ENCODE peak calls at places on chromosome 5, in five cellular contexts. Z is HepG2, U is HCT116, X is K562, G is H1. I is an unnamed sample.

GRCh38 chr5:122183098-122183794 is 53.9 kb downstream of the ZNF474 start:
- DNase-seq in Z (no peak), U (no peak), X (no peak), G (no peak), I (no peak)

GRCh38 chr5:94618029-94618492 is 343 bp downstream of the KIAA0825 start:
- DNase-seq in Z (peak; percentile 35), U (peak; percentile 36), X (peak; percentile 58), G (no peak), I (no peak)

GRCh38 chr5:147407094-147407681 is 102.7 kb downstream of the DPYSL3 start:
- DNase-seq in Z (no peak), U (no peak), X (no peak), G (no peak), I (no peak)

GRCh38 chr5:33146916-33147315 is 293.8 kb upstream of the TARS1 start:
- DNase-seq in Z (no peak), U (no peak), X (no peak), G (no peak), I (no peak)

GRCh38 chr5:33852837-33853236 is 39.0 kb downstream of the ADAMTS12 start:
- DNase-seq in Z (no peak), U (no peak), X (no peak), G (no peak), I (no peak)

GRCh38 chr5:58754250-58754649 is 171.4 kb downstream of the RAB3C start:
- DNase-seq in Z (no peak), U (no peak), X (no peak), G (no peak), I (no peak)

GRCh38 chr5:31225118-31225517 is 31.6 kb downstream of the CDH6 start:
- DNase-seq in Z (no peak), U (no peak), X (no peak), G (no peak), I (no peak)

GRCh38 chr5:1547655-1548054 is 23.9 kb upstream of the LPCAT1 start:
- DNase-seq in Z (no peak), U (no peak), X (no peak), G (no peak), I (no peak)

GRCh38 chr5:177595026-177595585 is 3.1 kb downstream of the TMED9 start:
- DNase-seq in Z (no peak), U (no peak), X (no peak), G (no peak), I (no peak)

GRCh38 chr5:71828641-71829040 is 109.6 kb downstream of the CARTPT start:
- DNase-seq in Z (no peak), U (no peak), X (no peak), G (no peak), I (no peak)
- TF ChIP-seq SRF in Z (no peak), U (no peak), X (no peak), G (no peak), I (no peak)

GRCh38 chr5:176364765-176365662 is at the start of gene ARL10:
- DNase-seq in Z (no peak), U (no peak), X (no peak), G (peak; percentile 72), I (no peak)
- TF ChIP-seq SRF in Z (no peak), U (no peak), X (no peak), G (no peak), I (no peak)

DNA sequence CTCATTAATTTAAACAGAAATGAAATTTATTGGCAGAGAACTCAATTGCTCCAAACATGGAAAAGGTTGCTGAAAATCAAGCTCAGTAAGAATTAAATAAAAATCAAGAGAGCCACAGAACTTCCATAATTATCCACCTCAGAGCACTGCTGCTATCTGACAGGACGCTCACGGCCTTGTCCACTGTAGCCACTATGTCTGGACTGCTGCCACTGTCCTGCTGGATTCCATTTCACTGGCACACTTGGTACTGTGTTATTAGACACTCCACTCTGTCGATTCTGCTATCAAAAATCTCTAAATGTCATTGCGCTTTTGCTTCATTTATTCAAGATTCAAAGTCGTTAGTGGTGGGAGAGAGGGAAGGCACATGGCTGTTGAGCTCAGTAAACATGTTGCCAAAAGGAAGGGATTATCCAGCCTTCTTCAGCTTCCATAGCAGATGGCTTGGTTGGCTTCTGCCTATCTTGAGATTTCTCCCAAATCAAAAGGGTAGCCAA is 815.0 kb downstream of the CDH18 start:
- DNase-seq in Z (no peak), U (no peak), X (no peak), G (no peak), I (no peak)
- TF ChIP-seq SRF in Z (no peak), U (no peak), X (no peak), G (no peak), I (no peak)

GRCh38 chr5:41176952-41177351 is 36.4 kb downstream of the C6 start:
- DNase-seq in Z (no peak), U (no peak), X (no peak), G (no peak), I (no peak)
- TF ChIP-seq SRF in Z (no peak), U (no peak), X (no peak), G (no peak), I (no peak)

DNA sequence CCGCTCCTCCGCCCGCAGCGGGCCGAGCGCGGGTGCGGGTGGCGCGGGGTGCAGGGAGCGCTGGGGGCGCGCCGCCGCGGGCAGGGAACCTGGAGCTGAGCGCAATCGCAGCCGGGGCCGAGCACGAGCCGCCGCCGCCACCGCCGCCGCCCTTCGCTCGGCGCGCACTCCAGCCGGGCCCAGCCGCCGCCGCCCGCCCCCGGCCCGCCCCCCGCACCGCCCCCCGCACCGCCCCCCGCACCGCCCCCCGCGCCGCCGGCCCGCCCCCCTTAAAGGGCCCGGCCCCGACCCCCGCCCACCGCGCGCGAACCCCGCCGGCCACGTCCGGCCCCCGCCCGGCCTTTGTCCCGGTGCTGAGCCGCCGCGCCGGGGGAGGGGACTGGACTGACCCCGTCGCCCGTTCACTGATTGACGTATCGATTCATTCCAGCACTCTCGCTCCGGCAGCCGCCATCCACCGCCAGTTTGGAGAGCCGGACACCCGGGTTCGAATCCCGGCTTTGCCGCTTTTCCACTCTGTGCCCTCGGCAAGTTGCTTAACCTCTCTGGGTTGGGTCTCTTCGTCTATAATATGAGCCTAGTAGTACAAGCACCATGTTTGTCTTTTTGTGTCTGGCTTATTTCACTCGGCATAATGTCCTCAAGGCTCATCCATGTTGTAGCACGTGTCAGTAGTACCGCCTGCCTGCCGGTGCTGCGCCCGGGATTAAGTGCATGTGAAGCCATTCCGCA is at the start of gene SH3PXD2B:
- DNase-seq in Z (peak; percentile 52), U (no peak), X (peak; percentile 71), G (peak; percentile 82), I (no peak)
- TF ChIP-seq SRF in Z (no peak), U (no peak), X (no peak), G (no peak), I (no peak)

DNA sequence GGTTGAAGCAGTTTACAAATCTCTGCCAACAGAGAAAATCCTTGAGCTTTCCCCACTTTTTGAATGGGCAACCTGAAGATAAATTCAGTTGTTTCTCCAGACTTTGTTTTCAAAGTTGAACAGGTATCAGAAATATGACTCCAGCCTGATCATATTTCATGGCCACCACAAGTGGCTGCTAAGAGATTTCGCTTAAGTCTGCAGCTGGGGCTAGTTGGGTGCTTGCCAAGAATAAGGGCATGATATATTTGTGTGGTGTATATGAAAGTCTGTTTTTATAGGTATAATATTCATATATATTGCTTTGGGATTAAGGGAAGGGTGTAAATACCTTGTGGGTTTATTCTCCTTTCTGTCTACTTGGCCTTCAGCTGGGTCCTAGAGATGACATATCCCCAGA is 168.4 kb upstream of the GDNF start:
- DNase-seq in Z (no peak), U (no peak), X (no peak), G (no peak), I (no peak)
- TF ChIP-seq SRF in Z (no peak), U (no peak), X (no peak), G (no peak), I (no peak)

DNA sequence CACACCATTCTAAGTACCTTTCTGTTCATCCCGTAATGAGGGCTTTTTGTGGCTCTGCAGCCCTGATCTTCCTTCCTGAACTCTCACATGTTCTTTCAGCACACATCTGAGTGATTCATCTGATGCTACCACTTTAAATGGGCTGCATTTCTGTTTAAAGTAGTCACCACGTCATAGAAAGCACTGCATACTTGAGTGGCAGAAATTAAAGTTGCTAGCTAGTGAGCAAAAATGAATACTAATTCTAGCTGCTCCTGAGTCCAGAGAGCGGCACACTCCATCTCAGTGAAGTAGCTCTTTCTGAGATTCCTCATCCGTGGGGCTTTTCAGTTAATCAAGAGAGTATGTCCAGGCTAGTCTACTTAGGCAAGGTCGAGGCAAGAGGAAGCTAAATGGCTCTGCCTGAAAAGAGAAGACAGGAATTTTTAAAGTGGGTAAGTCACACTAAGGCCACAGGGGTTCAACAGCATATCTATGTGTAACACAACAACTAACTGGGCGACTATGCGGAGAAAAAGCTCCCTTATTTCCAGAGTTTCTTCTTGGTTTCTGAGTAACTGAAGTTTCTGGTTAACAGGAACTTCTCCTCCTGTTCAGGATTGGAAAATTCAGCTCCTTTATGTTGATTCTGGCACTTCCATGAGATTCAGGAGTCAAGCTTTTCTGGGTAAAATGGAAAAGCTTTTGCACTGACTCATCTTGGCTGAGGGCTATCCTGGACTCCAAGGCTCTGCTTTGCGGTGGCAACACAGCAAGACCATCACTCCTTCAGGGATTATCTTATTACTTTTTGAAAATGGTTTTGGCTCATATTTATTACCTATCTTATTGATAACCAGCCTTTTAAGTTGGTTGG is 109.5 kb downstream of the TAF11L14 start:
- DNase-seq in Z (no peak), U (no peak), X (no peak), G (no peak), I (no peak)
- TF ChIP-seq SRF in Z (no peak), U (no peak), X (no peak), G (no peak), I (no peak)

GRCh38 chr5:74017786-74018211 is 391.8 kb downstream of the ARHGEF28 start:
- DNase-seq in Z (no peak), U (peak; percentile 73), X (no peak), G (no peak), I (no peak)
- TF ChIP-seq SRF in Z (no peak), U (peak; percentile 17), X (no peak), G (no peak), I (no peak)